ENCODE peak calls at places on chromosomes 3 and 15, in eight cellular contexts. One of them, this sample, is unnamed.
A peak's percentile ranks its signal among the peaks of the same experiment; 100 is the strongest.

GRCh38 chr3:149872589-149872988 is 59.6 kb downstream of the RNF13 start:
- ATAC-seq in GM23338: no peak
- ATAC-seq in HepG2: no peak
- ATAC-seq in upper lobe of left lung: no peak
- ATAC-seq in Panc1: no peak
- ATAC-seq in GM12878: no peak
- ATAC-seq in K562: no peak
- ATAC-seq in HCT116: no peak
- ATAC-seq in this sample: no peak

GRCh38 chr3:48088056-48088748 is 72.0 kb upstream of the MAP4 start:
- ATAC-seq in GM23338: peak; percentile 14
- ATAC-seq in HepG2: peak; percentile 36
- ATAC-seq in upper lobe of left lung: no peak
- ATAC-seq in Panc1: no peak
- ATAC-seq in GM12878: peak; percentile 61
- ATAC-seq in K562: peak; percentile 35
- ATAC-seq in HCT116: peak; percentile 3
- ATAC-seq in this sample: no peak

GRCh38 chr15:95446854-95447253 is 883.6 kb upstream of the NR2F2 start:
- ATAC-seq in GM23338: no peak
- ATAC-seq in HepG2: no peak
- ATAC-seq in upper lobe of left lung: no peak
- ATAC-seq in Panc1: no peak
- ATAC-seq in GM12878: peak; percentile 96
- ATAC-seq in K562: no peak
- ATAC-seq in HCT116: no peak
- ATAC-seq in this sample: no peak

GRCh38 chr3:39428745-39429201 is 22.3 kb downstream of the RPSA start:
- ATAC-seq in GM23338: peak; percentile 73
- ATAC-seq in HepG2: no peak
- ATAC-seq in upper lobe of left lung: no peak
- ATAC-seq in Panc1: no peak
- ATAC-seq in GM12878: no peak
- ATAC-seq in K562: no peak
- ATAC-seq in HCT116: no peak
- ATAC-seq in this sample: peak; percentile 46

GRCh38 chr3:194382196-194382891 is 12.8 kb upstream of the LRRC15 start:
- ATAC-seq in GM23338: no peak
- ATAC-seq in HepG2: no peak
- ATAC-seq in upper lobe of left lung: no peak
- ATAC-seq in Panc1: no peak
- ATAC-seq in GM12878: no peak
- ATAC-seq in K562: no peak
- ATAC-seq in HCT116: no peak
- ATAC-seq in this sample: no peak

GRCh38 chr3:61915296-61915695 is 353.9 kb downstream of the PTPRG start:
- ATAC-seq in GM23338: no peak
- ATAC-seq in HepG2: no peak
- ATAC-seq in upper lobe of left lung: no peak
- ATAC-seq in Panc1: no peak
- ATAC-seq in GM12878: no peak
- ATAC-seq in K562: no peak
- ATAC-seq in HCT116: no peak
- ATAC-seq in this sample: no peak

GRCh38 chr3:61237858-61238257 is 13.4 kb downstream of the FHIT start:
- ATAC-seq in GM23338: no peak
- ATAC-seq in HepG2: no peak
- ATAC-seq in upper lobe of left lung: no peak
- ATAC-seq in Panc1: no peak
- ATAC-seq in GM12878: peak; percentile 56
- ATAC-seq in K562: no peak
- ATAC-seq in HCT116: no peak
- ATAC-seq in this sample: no peak

GRCh38 chr15:80031841-80032240 is 27.6 kb upstream of the ZFAND6 start:
- ATAC-seq in GM23338: no peak
- ATAC-seq in HepG2: no peak
- ATAC-seq in upper lobe of left lung: no peak
- ATAC-seq in Panc1: no peak
- ATAC-seq in GM12878: peak; percentile 35
- ATAC-seq in K562: no peak
- ATAC-seq in HCT116: no peak
- ATAC-seq in this sample: no peak

GRCh38 chr3:70076394-70076793 is 76.9 kb downstream of the SAMMSON start:
- ATAC-seq in GM23338: no peak
- ATAC-seq in HepG2: no peak
- ATAC-seq in upper lobe of left lung: no peak
- ATAC-seq in Panc1: no peak
- ATAC-seq in GM12878: no peak
- ATAC-seq in K562: no peak
- ATAC-seq in HCT116: no peak
- ATAC-seq in this sample: no peak

GRCh38 chr3:157097198-157097597 is 62.7 kb downstream of the CCNL1 start:
- ATAC-seq in GM23338: no peak
- ATAC-seq in HepG2: no peak
- ATAC-seq in upper lobe of left lung: no peak
- ATAC-seq in Panc1: no peak
- ATAC-seq in GM12878: no peak
- ATAC-seq in K562: no peak
- ATAC-seq in HCT116: no peak
- ATAC-seq in this sample: no peak

GRCh38 chr3:9704343-9705322 is 1.0 kb downstream of the CPNE9 start:
- ATAC-seq in GM23338: peak; percentile 89
- ATAC-seq in HepG2: peak; percentile 74
- ATAC-seq in upper lobe of left lung: peak; percentile 63
- ATAC-seq in Panc1: peak; percentile 79
- ATAC-seq in GM12878: peak; percentile 63
- ATAC-seq in K562: peak; percentile 87
- ATAC-seq in HCT116: peak; percentile 92
- ATAC-seq in this sample: peak; percentile 25

GRCh38 chr3:72031581-72031980 is 246.6 kb upstream of the PROK2 start:
- ATAC-seq in GM23338: no peak
- ATAC-seq in HepG2: no peak
- ATAC-seq in upper lobe of left lung: peak; percentile 73
- ATAC-seq in Panc1: no peak
- ATAC-seq in GM12878: no peak
- ATAC-seq in K562: no peak
- ATAC-seq in HCT116: no peak
- ATAC-seq in this sample: no peak

GRCh38 chr3:171851685-171852084 is 8.5 kb downstream of the TMEM212 start:
- ATAC-seq in GM23338: no peak
- ATAC-seq in HepG2: no peak
- ATAC-seq in upper lobe of left lung: no peak
- ATAC-seq in Panc1: no peak
- ATAC-seq in GM12878: no peak
- ATAC-seq in K562: no peak
- ATAC-seq in HCT116: no peak
- ATAC-seq in this sample: no peak

GRCh38 chr15:63801171-63801570 is 32.6 kb downstream of the HERC1 start:
- ATAC-seq in GM23338: no peak
- ATAC-seq in HepG2: no peak
- ATAC-seq in upper lobe of left lung: no peak
- ATAC-seq in Panc1: no peak
- ATAC-seq in GM12878: peak; percentile 51
- ATAC-seq in K562: no peak
- ATAC-seq in HCT116: no peak
- ATAC-seq in this sample: no peak

GRCh38 chr3:4824948-4825325 is 154.3 kb upstream of the BHLHE40 start:
- ATAC-seq in GM23338: no peak
- ATAC-seq in HepG2: no peak
- ATAC-seq in upper lobe of left lung: no peak
- ATAC-seq in Panc1: no peak
- ATAC-seq in GM12878: no peak
- ATAC-seq in K562: peak; percentile 34
- ATAC-seq in HCT116: peak; percentile 62
- ATAC-seq in this sample: no peak

GRCh38 chr3:151130437-151130836 is 45.0 kb downstream of the MED12L start:
- ATAC-seq in GM23338: no peak
- ATAC-seq in HepG2: no peak
- ATAC-seq in upper lobe of left lung: peak; percentile 60
- ATAC-seq in Panc1: no peak
- ATAC-seq in GM12878: no peak
- ATAC-seq in K562: no peak
- ATAC-seq in HCT116: no peak
- ATAC-seq in this sample: no peak

GRCh38 chr15:74156678-74157411 is 16.7 kb upstream of the ISLR start:
- ATAC-seq in GM23338: no peak
- ATAC-seq in HepG2: no peak
- ATAC-seq in upper lobe of left lung: no peak
- ATAC-seq in Panc1: no peak
- ATAC-seq in GM12878: no peak
- ATAC-seq in K562: no peak
- ATAC-seq in HCT116: no peak
- ATAC-seq in this sample: peak; percentile 58

GRCh38 chr3:18499256-18499655 is 74.1 kb upstream of the SATB1 start:
- ATAC-seq in GM23338: no peak
- ATAC-seq in HepG2: no peak
- ATAC-seq in upper lobe of left lung: no peak
- ATAC-seq in Panc1: no peak
- ATAC-seq in GM12878: peak; percentile 54
- ATAC-seq in K562: no peak
- ATAC-seq in HCT116: no peak
- ATAC-seq in this sample: no peak

GRCh38 chr15:75758071-75758872 is 45.6 kb upstream of the CSPG4 start:
- ATAC-seq in GM23338: peak; percentile 92
- ATAC-seq in HepG2: peak; percentile 82
- ATAC-seq in upper lobe of left lung: peak; percentile 92
- ATAC-seq in Panc1: peak; percentile 97
- ATAC-seq in GM12878: peak; percentile 95
- ATAC-seq in K562: peak; percentile 96
- ATAC-seq in HCT116: peak; percentile 97
- ATAC-seq in this sample: peak; percentile 98
- TF ChIP-seq POLR2AphosphoS5 in GM23338: peak; percentile 79
- TF ChIP-seq POLR2AphosphoS5 in HepG2: peak; percentile 69
- TF ChIP-seq POLR2AphosphoS5 in upper lobe of left lung: peak; percentile 36
- TF ChIP-seq POLR2AphosphoS5 in Panc1: peak; percentile 78
- TF ChIP-seq POLR2AphosphoS5 in GM12878: no peak
- TF ChIP-seq POLR2AphosphoS5 in K562: peak; percentile 69
- TF ChIP-seq POLR2AphosphoS5 in HCT116: peak; percentile 81
- TF ChIP-seq POLR2AphosphoS5 in this sample: peak; percentile 55

GRCh38 chr3:21801631-21802030 is 50.6 kb upstream of the ZNF385D start:
- ATAC-seq in GM23338: no peak
- ATAC-seq in HepG2: no peak
- ATAC-seq in upper lobe of left lung: no peak
- ATAC-seq in Panc1: no peak
- ATAC-seq in GM12878: no peak
- ATAC-seq in K562: no peak
- ATAC-seq in HCT116: no peak
- ATAC-seq in this sample: no peak

GRCh38 chr3:21798689-21799088 is 47.7 kb upstream of the ZNF385D start:
- ATAC-seq in GM23338: no peak
- ATAC-seq in HepG2: no peak
- ATAC-seq in upper lobe of left lung: no peak
- ATAC-seq in Panc1: no peak
- ATAC-seq in GM12878: no peak
- ATAC-seq in K562: no peak
- ATAC-seq in HCT116: no peak
- ATAC-seq in this sample: no peak

DNA sequence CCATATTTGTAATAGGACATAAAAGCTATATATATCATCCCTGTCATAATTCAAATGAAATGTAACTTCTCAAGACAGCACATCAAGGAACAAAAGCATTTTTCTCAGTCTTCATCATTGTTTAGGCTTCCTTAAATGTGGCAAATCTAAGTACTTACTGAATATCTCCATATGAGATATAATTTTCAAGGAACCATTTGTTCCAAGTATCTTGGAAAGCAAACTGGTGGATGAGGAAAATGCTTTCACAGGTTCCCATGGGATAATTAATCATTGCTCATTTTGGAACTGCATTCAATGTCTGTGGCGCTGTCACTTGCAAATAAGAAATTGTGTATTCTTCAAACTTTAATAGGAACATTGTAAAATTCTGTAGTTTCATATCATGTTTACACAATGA is 52.6 kb upstream of the ZNF385D start:
- ATAC-seq in GM23338: no peak
- ATAC-seq in HepG2: no peak
- ATAC-seq in upper lobe of left lung: no peak
- ATAC-seq in Panc1: no peak
- ATAC-seq in GM12878: no peak
- ATAC-seq in K562: no peak
- ATAC-seq in HCT116: no peak
- ATAC-seq in this sample: no peak
- TF ChIP-seq POLR2AphosphoS5 in GM23338: no peak
- TF ChIP-seq POLR2AphosphoS5 in HepG2: no peak
- TF ChIP-seq POLR2AphosphoS5 in upper lobe of left lung: no peak
- TF ChIP-seq POLR2AphosphoS5 in Panc1: no peak
- TF ChIP-seq POLR2AphosphoS5 in GM12878: no peak
- TF ChIP-seq POLR2AphosphoS5 in K562: no peak
- TF ChIP-seq POLR2AphosphoS5 in HCT116: no peak
- TF ChIP-seq POLR2AphosphoS5 in this sample: no peak

DNA sequence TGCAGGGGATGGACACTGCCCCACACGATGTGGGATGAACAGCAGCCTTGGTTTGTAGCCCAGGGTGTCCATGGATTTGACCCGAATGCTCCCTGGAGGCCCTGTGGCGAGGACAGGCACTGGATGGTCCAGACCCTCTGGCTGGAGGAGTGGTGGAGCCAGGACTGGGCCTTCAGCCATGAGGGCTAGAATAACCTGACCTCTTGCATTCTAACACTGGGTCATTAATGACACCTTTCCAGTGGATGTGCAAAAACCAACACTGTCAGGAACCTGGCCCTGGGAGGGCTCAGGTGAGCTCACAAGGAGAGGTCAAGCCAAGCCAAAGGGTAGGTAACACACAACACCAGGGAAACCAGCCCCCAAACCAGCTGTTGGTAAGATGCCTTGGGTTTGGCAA is 51.4 kb downstream of the OXNAD1 start:
- ATAC-seq in GM23338: no peak
- ATAC-seq in HepG2: no peak
- ATAC-seq in upper lobe of left lung: no peak
- ATAC-seq in Panc1: no peak
- ATAC-seq in GM12878: no peak
- ATAC-seq in K562: no peak
- ATAC-seq in HCT116: no peak
- ATAC-seq in this sample: no peak
- TF ChIP-seq POLR2AphosphoS5 in GM23338: no peak
- TF ChIP-seq POLR2AphosphoS5 in HepG2: no peak
- TF ChIP-seq POLR2AphosphoS5 in upper lobe of left lung: no peak
- TF ChIP-seq POLR2AphosphoS5 in Panc1: no peak
- TF ChIP-seq POLR2AphosphoS5 in GM12878: peak; percentile 61
- TF ChIP-seq POLR2AphosphoS5 in K562: no peak
- TF ChIP-seq POLR2AphosphoS5 in HCT116: no peak
- TF ChIP-seq POLR2AphosphoS5 in this sample: no peak

DNA sequence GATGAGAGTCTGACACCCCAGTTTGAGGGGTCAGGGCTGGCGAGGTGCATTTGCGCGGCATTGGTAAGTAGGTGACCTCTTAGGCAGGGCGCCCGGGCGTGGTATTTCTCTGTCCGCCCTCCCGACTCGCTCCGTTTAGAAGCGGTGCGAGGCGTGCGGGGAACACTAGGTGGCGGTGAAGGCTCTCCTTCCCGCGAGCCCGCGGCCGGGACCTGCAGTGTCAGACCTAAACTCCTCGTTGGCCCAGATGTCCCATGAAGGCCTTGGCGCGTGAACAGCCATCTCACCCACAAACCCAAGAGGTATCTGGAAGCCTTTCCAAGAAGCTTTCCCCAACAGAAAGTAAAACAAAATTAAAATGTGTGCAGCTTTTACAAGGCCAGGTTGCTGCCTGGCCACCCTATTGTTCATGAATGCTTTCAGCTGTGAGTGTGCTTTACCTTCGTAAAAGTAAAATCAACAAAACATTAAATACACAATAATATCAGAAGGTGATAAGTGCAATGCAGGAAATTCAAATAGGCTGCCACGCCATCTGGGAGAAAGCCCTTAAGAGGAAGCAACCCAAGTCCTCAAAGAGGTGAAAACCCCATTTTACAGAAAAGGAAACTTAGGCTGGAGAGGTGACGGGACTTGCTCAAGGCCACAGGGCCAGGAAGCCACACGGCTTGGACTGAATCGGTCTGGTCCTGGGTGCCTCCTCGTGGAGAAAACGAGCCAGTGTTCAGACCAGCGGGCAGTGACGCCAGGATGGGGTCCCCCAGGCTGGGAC is 120.3 kb downstream of the ETFA start:
- ATAC-seq in GM23338: peak; percentile 92
- ATAC-seq in HepG2: peak; percentile 81
- ATAC-seq in upper lobe of left lung: peak; percentile 71
- ATAC-seq in Panc1: peak; percentile 94
- ATAC-seq in GM12878: peak; percentile 98
- ATAC-seq in K562: peak; percentile 97
- ATAC-seq in HCT116: peak; percentile 94
- ATAC-seq in this sample: peak; percentile 85
- TF ChIP-seq POLR2AphosphoS5 in GM23338: no peak
- TF ChIP-seq POLR2AphosphoS5 in HepG2: no peak
- TF ChIP-seq POLR2AphosphoS5 in upper lobe of left lung: no peak
- TF ChIP-seq POLR2AphosphoS5 in Panc1: no peak
- TF ChIP-seq POLR2AphosphoS5 in GM12878: no peak
- TF ChIP-seq POLR2AphosphoS5 in K562: no peak
- TF ChIP-seq POLR2AphosphoS5 in HCT116: no peak
- TF ChIP-seq POLR2AphosphoS5 in this sample: no peak

This sample was measured in gastroesophageal sphincter.